ENCODE peak calls at places on chromosomes 6 and 20, in eight cellular contexts. M, U, G, N, I, L, Q and K are unnamed samples.

GRCh38 chr20:3209946-3210317 is 634 bp downstream of the ITPA start:
- DNase-seq in M (no peak), U (no peak), G (no peak), N (no peak), I (no peak), L (no peak), Q (no peak), K (no peak)

GRCh38 chr6:159119835-159120234 is 49.4 kb upstream of the FNDC1 start:
- DNase-seq in M (no peak), U (no peak), G (no peak), N (no peak), I (no peak), L (no peak), Q (no peak), K (no peak)

GRCh38 chr20:46936415-46937139 is 41.9 kb downstream of the EYA2 start:
- DNase-seq in M (no peak), U (peak; percentile 54), G (no peak), N (no peak), I (no peak), L (no peak), Q (no peak), K (no peak)

GRCh38 chr6:44039191-44039719 is 88.0 kb downstream of the MRPL14 start:
- DNase-seq in M (peak; percentile 56), U (no peak), G (no peak), N (no peak), I (no peak), L (no peak), Q (no peak), K (no peak)

GRCh38 chr6:30160391-30160790 is 620 bp downstream of the TRIM10 start:
- DNase-seq in M (no peak), U (no peak), G (no peak), N (no peak), I (no peak), L (no peak), Q (no peak), K (no peak)

GRCh38 chr6:45591306-45591705 is 213.6 kb upstream of the SUPT3H start:
- DNase-seq in M (no peak), U (no peak), G (no peak), N (no peak), I (no peak), L (no peak), Q (peak; percentile 51), K (no peak)

GRCh38 chr20:5024982-5025381 is 23.7 kb upstream of the SLC23A2 start:
- DNase-seq in M (peak; percentile 23), U (no peak), G (no peak), N (no peak), I (no peak), L (no peak), Q (no peak), K (no peak)

GRCh38 chr6:87291879-87292278 is 30.5 kb upstream of the SMIM8 start:
- DNase-seq in M (no peak), U (no peak), G (no peak), N (no peak), I (no peak), L (no peak), Q (peak; percentile 69), K (no peak)

GRCh38 chr20:25285856-25286798 is 38.2 kb downstream of the PYGB start:
- DNase-seq in M (peak; percentile 69), U (no peak), G (no peak), N (no peak), I (no peak), L (no peak), Q (no peak), K (peak; percentile 3)

GRCh38 chr20:25285091-25285647 is 37.3 kb downstream of the PYGB start:
- DNase-seq in M (peak; percentile 66), U (no peak), G (no peak), N (no peak), I (no peak), L (no peak), Q (no peak), K (no peak)

GRCh38 chr20:25288291-25289181 is 40.7 kb downstream of the PYGB start:
- DNase-seq in M (peak; percentile 75), U (no peak), G (no peak), N (no peak), I (no peak), L (no peak), Q (no peak), K (no peak)

GRCh38 chr20:25287631-25288290 is 39.9 kb downstream of the PYGB start:
- DNase-seq in M (peak; percentile 72), U (no peak), G (no peak), N (no peak), I (no peak), L (no peak), Q (no peak), K (no peak)

DNA sequence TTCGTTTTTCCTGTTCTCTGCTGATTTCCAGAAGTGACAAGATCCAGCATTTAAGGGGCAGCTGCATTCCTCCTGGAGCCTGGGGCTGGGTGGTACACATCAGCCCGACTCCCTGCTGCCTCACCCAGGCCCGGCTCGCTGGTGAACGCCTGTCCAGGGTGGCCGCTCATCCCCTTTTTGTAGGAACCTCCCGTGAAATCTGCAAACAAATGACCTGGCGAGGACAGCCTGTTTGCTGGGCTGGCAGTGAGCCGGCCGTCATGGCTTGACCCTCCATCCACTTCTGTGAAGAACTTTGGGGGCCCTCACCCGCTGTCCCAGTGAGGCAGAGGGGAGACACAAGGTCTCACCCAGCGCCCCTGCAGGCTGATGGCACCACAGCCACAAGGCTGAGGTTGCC is 39.0 kb downstream of the PYGB start:
- DNase-seq in M (peak; percentile 62), U (no peak), G (no peak), N (no peak), I (no peak), L (no peak), Q (no peak), K (no peak)
- H3K36me3 ChIP-seq in M (peaks cover 60% of the 10 kb centered on the region), U (peaks cover 85% of the 10 kb centered on the region), G (peaks cover 10% of the 10 kb centered on the region), N (no peaks in the 10 kb centered on the region), I (no peaks in the 10 kb centered on the region), L (peaks cover 36% of the 10 kb centered on the region), Q (peaks cover 86% of the 10 kb centered on the region), K (peaks cover 44% of the 10 kb centered on the region)

GRCh38 chr6:79574636-79575035 is 37.4 kb upstream of the LCA5 start:
- DNase-seq in M (no peak), U (no peak), G (peak; percentile 8), N (no peak), I (no peak), L (no peak), Q (peak; percentile 66), K (peak; percentile 35)
- H3K27ac ChIP-seq in M (no peak overlapping the region), U (no peak overlapping the region), G (no peak overlapping the region), N (no peak overlapping the region), I (no peak overlapping the region), L (no peak overlapping the region), Q (no peak overlapping the region), K (no peak overlapping the region)

GRCh38 chr20:41355598-41356203 is 10.9 kb downstream of the EMILIN3 start:
- DNase-seq in M (no peak), U (no peak), G (no peak), N (no peak), I (no peak), L (no peak), Q (no peak), K (no peak)

GRCh38 chr20:41357424-41358163 is 9.0 kb downstream of the EMILIN3 start:
- DNase-seq in M (no peak), U (no peak), G (no peak), N (no peak), I (no peak), L (no peak), Q (no peak), K (no peak)

GRCh38 chr20:41356951-41357350 is 9.7 kb downstream of the EMILIN3 start:
- DNase-seq in M (no peak), U (no peak), G (no peak), N (no peak), I (no peak), L (no peak), Q (no peak), K (no peak)

GRCh38 chr20:41353530-41353929 is 12.9 kb downstream of the LPIN3 start:
- DNase-seq in M (no peak), U (no peak), G (no peak), N (no peak), I (no peak), L (no peak), Q (no peak), K (no peak)

GRCh38 chr20:41355192-41355591 is 11.4 kb downstream of the EMILIN3 start:
- DNase-seq in M (no peak), U (no peak), G (no peak), N (no peak), I (no peak), L (no peak), Q (no peak), K (no peak)
- H3K4me1 ChIP-seq in M (no peaks in the 10 kb centered on the region), U (no peaks in the 10 kb centered on the region), G (no peaks in the 10 kb centered on the region), N (no peaks in the 10 kb centered on the region), I (no peaks in the 10 kb centered on the region), L (no peaks in the 10 kb centered on the region), Q (no peaks in the 10 kb centered on the region), K (peaks cover 22% of the 10 kb centered on the region)

DNA sequence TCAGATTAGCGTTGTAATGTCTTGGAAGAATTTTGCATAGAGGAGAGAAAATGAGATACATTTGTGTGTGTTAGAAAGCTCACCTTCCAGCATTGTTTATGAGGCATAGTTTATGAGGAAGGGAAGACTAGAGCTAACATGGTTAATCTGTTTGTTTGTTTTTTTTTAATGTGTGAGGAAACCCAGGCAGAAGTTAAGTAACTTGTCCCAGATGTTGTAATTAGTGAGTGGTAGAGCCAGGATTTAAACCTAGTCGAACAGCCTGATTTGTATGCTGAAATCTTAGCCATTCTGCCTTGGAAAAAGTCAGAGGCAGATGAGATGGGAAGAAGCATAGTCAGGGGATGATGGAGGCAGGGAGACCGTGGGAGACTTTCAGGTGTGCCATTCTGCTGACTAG is 29.1 kb downstream of the NDUFAF5 start:
- DNase-seq in M (no peak), U (no peak), G (no peak), N (no peak), I (no peak), L (no peak), Q (no peak), K (no peak)
- H3K36me3 ChIP-seq in M (peaks cover 88% of the 10 kb centered on the region), U (peaks cover 71% of the 10 kb centered on the region), G (peaks cover 56% of the 10 kb centered on the region), N (peaks cover 46% of the 10 kb centered on the region), I (peaks cover 6% of the 10 kb centered on the region), L (peaks cover 16% of the 10 kb centered on the region), Q (peaks cover 78% of the 10 kb centered on the region), K (peaks cover 71% of the 10 kb centered on the region)

DNA sequence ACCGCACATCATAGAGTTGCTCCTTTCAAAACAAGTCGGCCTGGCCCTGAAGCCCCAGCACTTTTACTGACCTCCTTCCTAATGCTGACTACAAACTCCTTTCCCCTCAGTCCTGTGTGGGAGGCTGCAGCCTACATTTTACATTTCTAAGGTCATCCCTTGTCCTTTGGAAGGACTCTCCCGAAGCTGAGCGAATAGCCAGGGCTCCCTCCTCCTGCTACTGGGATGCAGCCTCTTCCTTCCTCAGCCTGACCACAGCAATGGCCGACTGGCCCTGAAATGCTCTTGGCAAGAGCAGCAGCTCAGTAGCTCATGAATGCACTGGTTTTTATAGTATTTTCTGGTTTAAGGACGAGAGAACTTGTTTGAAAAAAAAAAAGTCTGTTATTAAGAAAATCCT is 679 bp downstream of the ADGRF5 start:
- DNase-seq in M (no peak), U (no peak), G (no peak), N (no peak), I (no peak), L (no peak), Q (no peak), K (no peak)
- H3K27ac ChIP-seq in M (peak overlapping the region; percentile 84), U (no peak overlapping the region), G (no peak overlapping the region), N (no peak overlapping the region), I (no peak overlapping the region), L (no peak overlapping the region), Q (no peak overlapping the region), K (no peak overlapping the region)

DNA sequence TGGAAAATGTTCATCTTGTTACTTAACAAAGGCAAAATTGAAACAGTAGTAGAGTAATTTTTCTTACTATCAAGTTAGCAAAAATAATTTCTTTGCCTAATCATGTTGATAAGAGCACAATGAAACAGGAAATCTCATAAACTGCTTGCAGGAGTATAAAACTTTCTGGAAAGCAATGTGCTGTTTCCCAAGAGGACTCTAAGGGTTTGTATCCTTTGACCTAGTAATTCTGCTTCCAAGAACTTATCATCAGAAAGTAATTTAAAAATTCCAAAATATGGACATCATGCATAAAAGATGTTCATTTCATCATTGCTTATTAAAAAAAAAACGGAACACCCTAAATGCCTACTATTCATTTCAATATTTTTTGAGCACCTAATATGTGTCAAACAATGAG is 46.1 kb upstream of the TNFAIP3 start:
- DNase-seq in M (no peak), U (no peak), G (no peak), N (no peak), I (no peak), L (no peak), Q (no peak), K (no peak)
- H3K4me1 ChIP-seq in M (peaks cover 16% of the 10 kb centered on the region), U (peaks cover 25% of the 10 kb centered on the region), G (no peaks in the 10 kb centered on the region), N (peaks cover 72% of the 10 kb centered on the region), I (no peaks in the 10 kb centered on the region), L (no peaks in the 10 kb centered on the region), Q (peaks cover 10% of the 10 kb centered on the region), K (peaks cover 27% of the 10 kb centered on the region)